ENCODE peak calls at places on chromosomes 7 and 10, in six cellular contexts. L is progenitor cell of endocrine pancreas, T is HuH-7.5, W is AG08396, D is Daoy, F is GM23338. Y is an unnamed sample.

GRCh38 chr10:104146871-104147270 is 24.9 kb downstream of the SFR1 start:
- DNase-seq in L (no peak), T (no peak), W (no peak), D (no peak), F (peak), Y (no peak)

GRCh38 chr10:114708717-114709352 is 50.8 kb upstream of the ABLIM1 start:
- DNase-seq in L (no peak), T (no peak), W (peak), D (peak), F (peak), Y (no peak)

GRCh38 chr7:128003787-128004186 is 27.4 kb downstream of the LRRC4 start:
- DNase-seq in L (no peak), T (no peak), W (no peak), D (no peak), F (no peak), Y (no peak)

GRCh38 chr7:137074386-137075030 is 206.1 kb downstream of the CHRM2 start:
- DNase-seq in L (no peak), T (no peak), W (peak), D (peak), F (no peak), Y (no peak)

GRCh38 chr7:132742152-132742551 is 165.9 kb upstream of the PLXNA4 start:
- DNase-seq in L (no peak), T (no peak), W (peak), D (peak), F (no peak), Y (peak)

GRCh38 chr10:48199580-48200377 is 74.7 kb downstream of the FRMPD2 start:
- DNase-seq in L (no peak), T (no peak), W (peak), D (peak), F (no peak), Y (no peak)

GRCh38 chr7:99224263-99224947 is 16.5 kb upstream of the KPNA7 start:
- DNase-seq in L (no peak), T (no peak), W (no peak), D (peak), F (no peak), Y (no peak)

GRCh38 chr10:33332183-33333031 is 2.1 kb downstream of the NRP1 start:
- DNase-seq in L (no peak), T (no peak), W (no peak), D (no peak), F (no peak), Y (no peak)

GRCh38 chr10:18721067-18721466 is 61.8 kb downstream of the ARL5B start:
- DNase-seq in L (no peak), T (no peak), W (no peak), D (no peak), F (no peak), Y (no peak)

GRCh38 chr10:110679633-110680472 is 35.7 kb downstream of the RBM20 start:
- DNase-seq in L (no peak), T (no peak), W (no peak), D (no peak), F (no peak), Y (no peak)

GRCh38 chr7:95190515-95190914 is 133.8 kb downstream of the PON1 start:
- DNase-seq in L (no peak), T (no peak), W (no peak), D (no peak), F (peak), Y (no peak)

GRCh38 chr7:137120690-137121089 is 222.8 kb downstream of the PTN start:
- DNase-seq in L (no peak), T (no peak), W (no peak), D (no peak), F (no peak), Y (no peak)

GRCh38 chr10:1434912-1435692 is 302.2 kb downstream of the ADARB2 start:
- DNase-seq in L (no peak), T (no peak), W (no peak), D (peak), F (peak), Y (no peak)

GRCh38 chr7:105497016-105497415 is 25.1 kb downstream of the PUS7 start:
- DNase-seq in L (no peak), T (no peak), W (no peak), D (no peak), F (no peak), Y (no peak)

GRCh38 chr10:6950133-6950532 is 370.1 kb upstream of the PRKCQ start:
- DNase-seq in L (no peak), T (no peak), W (no peak), D (no peak), F (no peak), Y (no peak)

GRCh38 chr7:4282434-4283223 is 399.5 kb upstream of the FOXK1 start:
- DNase-seq in L (no peak), T (no peak), W (no peak), D (peak), F (no peak), Y (no peak)

GRCh38 chr10:42743697-42744096 is 38.9 kb upstream of the BMS1 start:
- DNase-seq in L (no peak), T (no peak), W (no peak), D (no peak), F (no peak), Y (no peak)

GRCh38 chr10:105063796-105064195 is 422.7 kb downstream of the SORCS3 start:
- DNase-seq in L (peak), T (no peak), W (no peak), D (no peak), F (peak), Y (no peak)

GRCh38 chr10:34710391-34710751 is 104.7 kb downstream of the PARD3 start:
- DNase-seq in L (no peak), T (no peak), W (peak), D (no peak), F (no peak), Y (no peak)

GRCh38 chr10:42690449-42691360 is 52.3 kb upstream of the ZNF33B start:
- DNase-seq in L (no peak), T (no peak), W (no peak), D (peak), F (peak), Y (no peak)

GRCh38 chr7:29196971-29197370 is 2.4 kb downstream of the CHN2 start:
- DNase-seq in L (no peak), T (no peak), W (no peak), D (no peak), F (no peak), Y (no peak)